ENCODE peak calls at places on chromosomes 4 and X, in seven cellular contexts. V, E, Q, C, W, F and B are unnamed samples. For H3K27me3 and H3K4me1, the result is how much of the 10 kb centered on the place peaks cover.

GRCh38 chr4:181757921-181758320 is 485.3 kb upstream of the TENM3 start:
- DNase-seq in V (no peak), E (no peak), Q (no peak), C (no peak), W (no peak), F (no peak), B (no peak)

GRCh38 chrX:34638116-34638515 is 19.0 kb downstream of the TMEM47 start:
- DNase-seq in V (peak), E (no peak), Q (peak), C (peak), W (no peak), F (no peak), B (no peak)

GRCh38 chrX:127276326-127276725 is 456.8 kb downstream of the PRR32 start:
- DNase-seq in V (no peak), E (no peak), Q (no peak), C (no peak), W (no peak), F (no peak), B (no peak)

GRCh38 chrX:42565739-42566138 is 212.2 kb downstream of the PPP1R2C start:
- DNase-seq in V (no peak), E (no peak), Q (no peak), C (no peak), W (no peak), F (no peak), B (no peak)

GRCh38 chr4:73127839-73128448 is 58.4 kb upstream of the COX18 start:
- DNase-seq in V (no peak), E (no peak), Q (no peak), C (peak), W (no peak), F (peak), B (no peak)

GRCh38 chr4:66855956-66856355 is 689.3 kb downstream of the CENPC start:
- DNase-seq in V (no peak), E (no peak), Q (no peak), C (no peak), W (no peak), F (no peak), B (no peak)

GRCh38 chr4:99458911-99459447 is 23.8 kb upstream of the ADH7 start:
- DNase-seq in V (no peak), E (no peak), Q (no peak), C (no peak), W (no peak), F (no peak), B (no peak)

GRCh38 chr4:104983615-104984179 is 163.0 kb upstream of the TET2 start:
- DNase-seq in V (no peak), E (no peak), Q (no peak), C (no peak), W (no peak), F (no peak), B (no peak)

GRCh38 chr4:4569036-4569435 is 27.2 kb upstream of the STX18 start:
- DNase-seq in V (no peak), E (no peak), Q (no peak), C (no peak), W (no peak), F (no peak), B (no peak)

GRCh38 chrX:37608156-37608555 is 36.7 kb downstream of the LANCL3 start:
- DNase-seq in V (no peak), E (no peak), Q (no peak), C (no peak), W (no peak), F (no peak), B (no peak)

GRCh38 chrX:37926700-37927099 is 79.3 kb upstream of the DYNLT3 start:
- DNase-seq in V (no peak), E (no peak), Q (peak), C (peak), W (no peak), F (no peak), B (no peak)

GRCh38 chr4:123350191-123350544 is 46.4 kb upstream of the SPRY1 start:
- DNase-seq in V (peak), E (no peak), Q (no peak), C (no peak), W (peak), F (peak), B (no peak)

GRCh38 chr4:181578911-181579310 is 664.3 kb upstream of the TENM3 start:
- DNase-seq in V (no peak), E (no peak), Q (no peak), C (no peak), W (no peak), F (no peak), B (no peak)

GRCh38 chr4:93828332-93828829 is at the start of gene ATOH1:
- DNase-seq in V (no peak), E (no peak), Q (no peak), C (peak), W (peak), F (peak), B (no peak)

GRCh38 chr4:6991771-6992557 is 51.2 kb upstream of the TADA2B start:
- DNase-seq in V (peak), E (no peak), Q (peak), C (peak), W (peak), F (peak), B (no peak)

GRCh38 chr4:1492636-1493539 is 86.6 kb upstream of the NKX1-1 start:
- DNase-seq in V (no peak), E (no peak), Q (no peak), C (peak), W (peak), F (no peak), B (no peak)
- H3K27me3 ChIP-seq in V (under half), E (half or more), Q (under half), C (half or more), W (under half), F (under half), B (under half)

DNA sequence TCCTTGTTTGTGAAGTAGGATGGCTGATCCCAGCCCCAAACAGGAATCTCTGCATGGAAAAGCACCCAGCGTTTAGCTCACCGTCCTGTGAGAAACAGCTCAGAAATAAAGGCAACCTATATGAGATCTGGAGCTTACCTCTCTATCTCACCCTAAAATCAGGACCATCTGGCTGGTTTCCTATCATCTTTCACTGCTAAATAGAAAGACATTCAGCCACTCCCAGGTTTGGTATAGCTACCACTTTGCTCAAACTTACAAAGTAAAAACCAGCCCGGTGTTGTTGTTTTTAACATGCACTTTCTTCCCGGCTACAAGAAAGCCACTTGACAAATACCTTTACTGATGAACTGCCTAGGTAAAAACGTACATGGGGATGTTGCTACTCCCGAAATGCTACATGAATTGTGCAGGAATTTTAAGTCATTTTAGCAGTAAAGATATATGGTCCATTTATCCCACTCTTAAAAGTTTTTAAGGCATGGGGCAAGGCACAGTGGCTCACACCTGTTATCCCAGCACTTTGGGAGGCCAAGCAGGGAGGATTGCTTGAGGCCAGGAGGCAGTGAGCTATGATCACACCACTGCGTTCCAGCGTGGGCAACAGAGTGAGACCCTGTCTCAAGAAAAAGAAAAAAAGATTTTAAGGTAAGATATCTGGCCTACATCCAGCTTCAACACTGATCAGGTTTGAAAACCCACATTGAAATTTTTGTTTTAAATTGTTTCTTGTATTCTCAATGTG is 1.0 kb upstream of the SEC24D start:
- DNase-seq in V (no peak), E (no peak), Q (no peak), C (no peak), W (no peak), F (no peak), B (no peak)
- H3K4me1 ChIP-seq in V (under half), E (under half), Q (under half), C (under half), W (under half), F (under half), B (under half)

DNA sequence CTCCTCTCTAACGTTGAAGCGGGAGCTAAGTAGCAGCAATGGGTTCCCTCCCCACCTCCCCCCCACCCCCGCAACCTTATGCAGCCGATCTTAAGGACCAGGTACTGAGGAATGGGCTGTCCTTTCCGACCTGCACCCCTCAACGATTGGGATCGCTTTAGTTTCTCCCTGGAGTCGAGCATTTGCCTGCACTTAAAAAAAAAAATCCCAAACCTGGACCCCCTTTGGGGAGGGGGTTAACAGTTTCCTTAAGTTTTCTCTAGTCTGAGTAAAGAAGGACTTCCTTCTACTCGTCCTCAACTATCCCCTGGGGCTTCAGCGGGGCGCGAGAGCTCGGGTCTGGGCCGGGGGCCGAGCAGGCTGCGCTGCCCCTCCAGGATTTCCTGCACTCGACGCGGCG is 25.7 kb upstream of the BCORL1 start:
- DNase-seq in V (no peak), E (no peak), Q (no peak), C (no peak), W (no peak), F (no peak), B (no peak)
- H3K27me3 ChIP-seq in V (under half), E (under half), Q (under half), C (under half), W (under half), F (under half), B (under half)

GRCh38 chr4:139740531-139741041 is 75.0 kb downstream of the MGST2 start:
- DNase-seq in V (peak), E (peak), Q (peak), C (peak), W (peak), F (peak), B (peak)

GRCh38 chr4:139736661-139737060 is 71.0 kb downstream of the MGST2 start:
- DNase-seq in V (no peak), E (no peak), Q (no peak), C (no peak), W (no peak), F (no peak), B (no peak)

GRCh38 chr4:139743027-139743426 is 77.4 kb downstream of the MGST2 start:
- DNase-seq in V (no peak), E (no peak), Q (no peak), C (no peak), W (no peak), F (no peak), B (no peak)

GRCh38 chr4:139738846-139739613 is 73.4 kb downstream of the MGST2 start:
- DNase-seq in V (no peak), E (no peak), Q (no peak), C (no peak), W (no peak), F (no peak), B (no peak)

DNA sequence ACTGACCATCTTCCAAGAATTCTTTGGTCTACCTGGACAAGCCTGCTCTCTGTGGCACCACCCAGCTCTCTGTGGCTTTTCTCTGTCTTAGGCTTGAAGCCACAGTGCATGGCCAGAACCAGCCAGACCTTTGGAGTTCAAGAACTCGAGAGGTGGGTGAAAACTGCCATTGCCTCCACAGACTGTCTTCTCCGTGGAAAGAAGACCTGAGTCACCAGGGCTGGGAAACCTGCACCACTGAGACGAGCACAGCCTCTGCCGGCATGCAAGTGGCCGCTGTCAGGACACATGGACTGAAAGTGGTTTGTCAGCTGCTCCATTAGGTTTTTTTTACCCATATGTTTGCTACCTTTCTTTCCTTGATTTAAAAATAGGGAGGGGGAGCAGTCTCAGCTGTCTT is 74.5 kb downstream of the MGST2 start:
- DNase-seq in V (peak), E (no peak), Q (no peak), C (no peak), W (peak), F (no peak), B (peak)
- H3K4me1 ChIP-seq in V (under half), E (half or more), Q (under half), C (under half), W (under half), F (under half), B (half or more)